ENCODE peak calls at places on chromosomes 16 and 17, in nine cellular contexts. O, I, G, N, J, Y, T, P and F are unnamed samples.
A peak's percentile ranks its signal among the peaks of the same experiment; 100 is the strongest.

GRCh38 chr17:50274142-50274944 is at the start of gene TMEM92:
- DNase-seq in O (peak; percentile 79), I (peak; percentile 52), G (no peak), J (no peak), P (peak; percentile 92), N (no peak), Y (no peak), T (peak; percentile 79), F (no peak)

GRCh38 chr16:66116163-66116792 is 250.2 kb upstream of the CDH5 start:
- DNase-seq in J (no peak), T (no peak), P (no peak), I (peak; percentile 50), G (no peak), O (no peak), Y (no peak), N (no peak), F (no peak)

GRCh38 chr16:47568355-47568754 is 107.2 kb downstream of the PHKB start:
- DNase-seq in O (no peak), Y (no peak), T (no peak), P (no peak), J (no peak), G (no peak), N (no peak), I (no peak), F (no peak)

GRCh38 chr17:74543891-74544760 is 1.8 kb downstream of the CD300C start:
- DNase-seq in I (no peak), T (no peak), P (no peak), G (no peak), Y (no peak), N (no peak), O (no peak), J (no peak), F (no peak)

GRCh38 chr17:61783556-61784304 is 79.6 kb downstream of the BRIP1 start:
- DNase-seq in T (no peak), J (no peak), O (no peak), P (no peak), G (no peak), Y (no peak), I (no peak), N (no peak), F (no peak)

GRCh38 chr16:89033796-89034572 is 57.0 kb upstream of the CBFA2T3 start:
- DNase-seq in N (peak; percentile 9), Y (no peak), G (no peak), I (no peak), O (no peak), J (no peak), P (no peak), T (no peak), F (no peak)

GRCh38 chr17:148757-149156 is 11.4 kb downstream of the SCGB1C2 start:
- DNase-seq in G (no peak), Y (no peak), O (peak; percentile 10), I (no peak), T (no peak), N (no peak), J (no peak), P (no peak), F (no peak)

GRCh38 chr16:78500659-78501226 is 401.3 kb downstream of the WWOX start:
- DNase-seq in P (no peak), N (no peak), I (no peak), Y (no peak), J (no peak), O (no peak), G (no peak), T (no peak), F (no peak)

GRCh38 chr17:44767493-44767892 is 8.7 kb downstream of the ADAM11 start:
- DNase-seq in N (no peak), T (no peak), J (no peak), G (no peak), Y (no peak), O (no peak), P (no peak), I (no peak), F (no peak)

GRCh38 chr17:55588858-55589257 is 77.6 kb upstream of the SMIM36 start:
- DNase-seq in J (no peak), N (no peak), T (no peak), P (no peak), I (peak; percentile 25), G (no peak), Y (no peak), O (no peak), F (no peak)

GRCh38 chr16:86511317-86512161 is 1.2 kb downstream of the FOXF1 start:
- DNase-seq in J (no peak), I (no peak), T (no peak), Y (no peak), G (no peak), N (no peak), P (no peak), O (no peak), F (no peak)

GRCh38 chr16:75080205-75081029 is 36.2 kb downstream of the LDHD start:
- DNase-seq in I (peak; percentile 58), P (no peak), Y (no peak), O (no peak), G (peak; percentile 28), T (no peak), N (no peak), J (no peak), F (no peak)

GRCh38 chr16:72657791-72658190 is 390.1 kb downstream of the ZFHX3 start:
- DNase-seq in P (no peak), O (no peak), I (no peak), G (no peak), T (no peak), N (no peak), J (no peak), Y (no peak), F (no peak)

GRCh38 chr17:78933959-78934568 is 8.9 kb upstream of the TIMP2 start:
- DNase-seq in J (peak; percentile 98), N (no peak), T (peak; percentile 99), P (peak; percentile 63), G (peak; percentile 91), O (peak; percentile 94), I (peak; percentile 91), Y (peak; percentile 95), F (no peak)

GRCh38 chr17:73924083-73924482 is 279.4 kb upstream of the RPL38 start:
- DNase-seq in N (no peak), P (no peak), Y (no peak), I (no peak), G (no peak), T (no peak), J (no peak), O (no peak), F (no peak)

GRCh38 chr17:44203731-44204452 is 4.2 kb upstream of the ATXN7L3 start:
- DNase-seq in Y (no peak), N (peak; percentile 59), J (no peak), O (no peak), I (peak; percentile 54), G (no peak), T (peak; percentile 50), P (peak; percentile 79), F (peak; percentile 58)

GRCh38 chr17:80738987-80739730 is 194.5 kb downstream of the RPTOR start:
- DNase-seq in T (no peak), P (no peak), G (no peak), N (peak; percentile 68), I (no peak), O (no peak), J (no peak), Y (no peak), F (no peak)

GRCh38 chr16:22307838-22308237 is 10.6 kb downstream of the POLR3E start:
- DNase-seq in Y (no peak), T (no peak), N (no peak), J (no peak), O (no peak), G (no peak), P (no peak), I (no peak), F (no peak)

GRCh38 chr17:49552070-49552751 is 23.5 kb upstream of the NXPH3 start:
- DNase-seq in G (no peak), I (no peak), N (no peak), P (no peak), J (no peak), O (no peak), T (no peak), Y (no peak), F (no peak)

GRCh38 chr17:57288034-57288752 is 31.9 kb downstream of the MSI2 start:
- DNase-seq in G (no peak), N (no peak), P (no peak), I (peak; percentile 49), O (no peak), Y (no peak), J (no peak), T (no peak), F (no peak)

GRCh38 chr16:13076878-13077277 is 175.5 kb downstream of the SHISA9 start:
- DNase-seq in P (no peak), N (no peak), O (no peak), T (no peak), G (no peak), J (no peak), Y (no peak), I (no peak), F (no peak)

GRCh38 chr16:55475919-55476318 is 3.1 kb upstream of the MMP2 start:
- DNase-seq in G (no peak), I (no peak), J (no peak), N (no peak), T (no peak), Y (no peak), O (no peak), P (no peak), F (no peak)

GRCh38 chr16:21260870-21261791 is 17.0 kb downstream of the CRYM start:
- DNase-seq in P (no peak), J (no peak), O (peak; percentile 91), T (peak; percentile 24), G (peak; percentile 70), N (no peak), I (peak; percentile 46), Y (no peak), F (no peak)

GRCh38 chr17:29573871-29574731 is 5.6 kb downstream of the TP53I13 start:
- DNase-seq in Y (no peak), J (no peak), P (no peak), T (peak; percentile 4), N (no peak), G (no peak), O (no peak), I (no peak), F (no peak)

GRCh38 chr17:57939797-57940196 is 15.4 kb downstream of the CUEDC1 start:
- DNase-seq in J (no peak), O (peak; percentile 65), N (peak; percentile 29), I (no peak), P (no peak), G (no peak), Y (no peak), T (peak; percentile 35), F (no peak)

GRCh38 chr17:73091770-73092517 is 544 bp downstream of the SLC39A11 start:
- DNase-seq in N (no peak), G (no peak), T (peak; percentile 69), O (peak; percentile 51), P (no peak), Y (no peak), I (peak; percentile 70), J (no peak), F (no peak)

GRCh38 chr17:76867578-76868175 is 527 bp upstream of the MGAT5B start:
- DNase-seq in T (no peak), O (no peak), G (peak; percentile 61), P (no peak), Y (peak; percentile 68), N (no peak), I (no peak), J (no peak), F (no peak)

GRCh38 chr16:59635674-59636073 is 901.6 kb upstream of the GOT2 start:
- DNase-seq in O (no peak), G (peak; percentile 81), J (no peak), P (no peak), T (no peak), I (no peak), N (no peak), Y (no peak), F (no peak)

GRCh38 chr17:49964539-49965521 is 4.2 kb upstream of the DLX4 start:
- DNase-seq in T (no peak), O (no peak), N (peak; percentile 58), G (no peak), J (no peak), P (peak; percentile 76), Y (no peak), I (no peak), F (no peak)

GRCh38 chr17:7557147-7557764 is 1.3 kb upstream of the TNFSF13 start:
- DNase-seq in N (no peak), I (no peak), G (no peak), J (no peak), T (no peak), Y (no peak), P (no peak), O (peak; percentile 83), F (no peak)

GRCh38 chr17:4362141-4362540 is 4.3 kb downstream of the UBE2G1 start:
- DNase-seq in T (no peak), Y (no peak), J (no peak), I (no peak), O (no peak), P (no peak), N (no peak), G (no peak), F (no peak)